ENCODE peak calls at places on chromosome 9, in five cellular contexts. One of them, this sample, is unnamed.

GRCh38 chr9:27108981-27109541 is at the start of gene TEK:
- DNase-seq in bronchial epithelial cell: peak; percentile 21
- DNase-seq in T-helper 2 cell: no peak
- DNase-seq in heart right ventricle: peak; percentile 14
- DNase-seq in C1 segment of cervical spinal cord: no peak
- DNase-seq in this sample: no peak

GRCh38 chr9:99158629-99159028 is 53.7 kb downstream of the TGFBR1 start:
- DNase-seq in C1 segment of cervical spinal cord: no peak
- DNase-seq in heart right ventricle: no peak
- DNase-seq in bronchial epithelial cell: no peak
- DNase-seq in T-helper 2 cell: no peak
- DNase-seq in this sample: no peak

GRCh38 chr9:104682642-104683041 is 11.7 kb upstream of the OR13D1 start:
- DNase-seq in T-helper 2 cell: no peak
- DNase-seq in C1 segment of cervical spinal cord: no peak
- DNase-seq in bronchial epithelial cell: peak; percentile 62
- DNase-seq in heart right ventricle: no peak
- DNase-seq in this sample: no peak

GRCh38 chr9:75239176-75239575 is 150.9 kb downstream of the OSTF1 start:
- DNase-seq in T-helper 2 cell: no peak
- DNase-seq in bronchial epithelial cell: peak; percentile 98
- DNase-seq in heart right ventricle: no peak
- DNase-seq in C1 segment of cervical spinal cord: no peak
- DNase-seq in this sample: no peak

GRCh38 chr9:115847245-115847644 is 306.3 kb upstream of the PAPPA start:
- DNase-seq in C1 segment of cervical spinal cord: no peak
- DNase-seq in bronchial epithelial cell: peak; percentile 85
- DNase-seq in heart right ventricle: no peak
- DNase-seq in T-helper 2 cell: no peak
- DNase-seq in this sample: peak; percentile 23

GRCh38 chr9:130599625-130600024 is 20.2 kb downstream of the FUBP3 start:
- DNase-seq in heart right ventricle: no peak
- DNase-seq in T-helper 2 cell: no peak
- DNase-seq in bronchial epithelial cell: no peak
- DNase-seq in C1 segment of cervical spinal cord: no peak
- DNase-seq in this sample: no peak

GRCh38 chr9:95796029-95796428 is 79.5 kb upstream of the ERCC6L2 start:
- DNase-seq in heart right ventricle: no peak
- DNase-seq in bronchial epithelial cell: no peak
- DNase-seq in C1 segment of cervical spinal cord: no peak
- DNase-seq in T-helper 2 cell: no peak
- DNase-seq in this sample: no peak

GRCh38 chr9:14306672-14307646 is 7.0 kb downstream of the NFIB start:
- DNase-seq in bronchial epithelial cell: no peak
- DNase-seq in C1 segment of cervical spinal cord: peak; percentile 27
- DNase-seq in heart right ventricle: no peak
- DNase-seq in T-helper 2 cell: no peak
- DNase-seq in this sample: no peak

GRCh38 chr9:95588724-95589282 is 72.0 kb upstream of the PTCH1 start:
- DNase-seq in C1 segment of cervical spinal cord: no peak
- DNase-seq in heart right ventricle: no peak
- DNase-seq in bronchial epithelial cell: no peak
- DNase-seq in T-helper 2 cell: no peak
- DNase-seq in this sample: no peak

This sample was measured in osteoblast.